ENCODE peak calls at places on chromosomes 12 and 14, in four cellular contexts. One of them, this sample, is unnamed.

GRCh38 chr12:27682534-27682933 is 13.7 kb upstream of the REP15 start:
- DNase-seq in heart left ventricle: no peak
- DNase-seq in ovary: no peak
- DNase-seq in right lobe of liver: no peak
- DNase-seq in this sample: no peak

GRCh38 chr12:90826031-90826430 is 128.9 kb downstream of the CCER1 start:
- DNase-seq in heart left ventricle: no peak
- DNase-seq in ovary: no peak
- DNase-seq in right lobe of liver: no peak
- DNase-seq in this sample: no peak

GRCh38 chr12:93979189-93979588 is 169.2 kb upstream of the PLXNC1 start:
- DNase-seq in heart left ventricle: no peak
- DNase-seq in ovary: no peak
- DNase-seq in right lobe of liver: no peak
- DNase-seq in this sample: no peak

GRCh38 chr14:100396266-100396795 is 73.2 kb downstream of the SLC25A47 start:
- DNase-seq in heart left ventricle: no peak
- DNase-seq in ovary: no peak
- DNase-seq in right lobe of liver: no peak
- DNase-seq in this sample: no peak

GRCh38 chr12:50581226-50582184 is 76.7 kb downstream of the DIP2B start:
- DNase-seq in heart left ventricle: no peak
- DNase-seq in ovary: no peak
- DNase-seq in right lobe of liver: no peak
- DNase-seq in this sample: no peak

GRCh38 chr12:65999564-66000280 is 130.8 kb downstream of the LLPH start:
- DNase-seq in heart left ventricle: no peak
- DNase-seq in ovary: no peak
- DNase-seq in right lobe of liver: no peak
- DNase-seq in this sample: no peak

GRCh38 chr14:67622675-67623074 is 3.0 kb downstream of the ARG2 start:
- DNase-seq in heart left ventricle: no peak
- DNase-seq in ovary: no peak
- DNase-seq in right lobe of liver: no peak
- DNase-seq in this sample: peak; percentile 42

GRCh38 chr12:116582610-116583009 is 23.4 kb downstream of the MAP1LC3B2 start:
- DNase-seq in heart left ventricle: peak; percentile 58
- DNase-seq in ovary: peak; percentile 71
- DNase-seq in right lobe of liver: no peak
- DNase-seq in this sample: no peak

GRCh38 chr12:2248087-2248900 is 195.5 kb downstream of the CACNA1C start:
- DNase-seq in heart left ventricle: no peak
- DNase-seq in ovary: no peak
- DNase-seq in right lobe of liver: no peak
- DNase-seq in this sample: no peak

GRCh38 chr14:37622231-37622923 is 26.9 kb downstream of the TTC6 start:
- DNase-seq in heart left ventricle: no peak
- DNase-seq in ovary: no peak
- DNase-seq in right lobe of liver: no peak
- DNase-seq in this sample: no peak

GRCh38 chr12:108457006-108457733 is 57.9 kb upstream of the FICD start:
- DNase-seq in heart left ventricle: no peak
- DNase-seq in ovary: no peak
- DNase-seq in right lobe of liver: no peak
- DNase-seq in this sample: peak; percentile 23

GRCh38 chr12:45671254-45671653 is 58.3 kb upstream of the ARID2 start:
- DNase-seq in heart left ventricle: peak; percentile 26
- DNase-seq in ovary: no peak
- DNase-seq in right lobe of liver: no peak
- DNase-seq in this sample: no peak

GRCh38 chr12:132806857-132807256 is 21.8 kb downstream of the GOLGA3 start:
- DNase-seq in heart left ventricle: no peak
- DNase-seq in ovary: no peak
- DNase-seq in right lobe of liver: no peak
- DNase-seq in this sample: no peak

GRCh38 chr12:50618864-50619609 is 114.3 kb downstream of the DIP2B start:
- DNase-seq in heart left ventricle: no peak
- DNase-seq in ovary: no peak
- DNase-seq in right lobe of liver: no peak
- DNase-seq in this sample: no peak

GRCh38 chr12:4383304-4383865 is 3.9 kb upstream of the FGF23 start:
- DNase-seq in heart left ventricle: no peak
- DNase-seq in ovary: no peak
- DNase-seq in right lobe of liver: no peak
- DNase-seq in this sample: no peak

GRCh38 chr12:81520064-81520945 is 238.8 kb downstream of the PPFIA2 start:
- DNase-seq in heart left ventricle: no peak
- DNase-seq in ovary: no peak
- DNase-seq in right lobe of liver: no peak
- DNase-seq in this sample: no peak

GRCh38 chr14:99595034-99595433 is 9.0 kb downstream of the CCDC85C start:
- DNase-seq in heart left ventricle: no peak
- DNase-seq in ovary: no peak
- DNase-seq in right lobe of liver: no peak
- DNase-seq in this sample: no peak

GRCh38 chr14:23408307-23408630 is 196 bp upstream of the MYH6 start:
- DNase-seq in heart left ventricle: no peak
- DNase-seq in ovary: no peak
- DNase-seq in right lobe of liver: no peak
- DNase-seq in this sample: no peak

GRCh38 chr14:97441740-97442362 is 644.7 kb downstream of the VRK1 start:
- DNase-seq in heart left ventricle: no peak
- DNase-seq in ovary: no peak
- DNase-seq in right lobe of liver: no peak
- DNase-seq in this sample: no peak

GRCh38 chr14:26589998-26590397 is 7.8 kb downstream of the NOVA1 start:
- DNase-seq in heart left ventricle: no peak
- DNase-seq in ovary: no peak
- DNase-seq in right lobe of liver: no peak
- DNase-seq in this sample: no peak

GRCh38 chr12:94140556-94140955 is 7.8 kb upstream of the PLXNC1 start:
- DNase-seq in heart left ventricle: no peak
- DNase-seq in ovary: no peak
- DNase-seq in right lobe of liver: peak; percentile 54
- DNase-seq in this sample: no peak

GRCh38 chr12:21938879-21939278 is 2.3 kb downstream of the ABCC9 start:
- DNase-seq in heart left ventricle: no peak
- DNase-seq in ovary: no peak
- DNase-seq in right lobe of liver: no peak
- DNase-seq in this sample: no peak

GRCh38 chr14:50533806-50534205 is 1.4 kb upstream of the MAP4K5 start:
- DNase-seq in heart left ventricle: no peak
- DNase-seq in ovary: no peak
- DNase-seq in right lobe of liver: no peak
- DNase-seq in this sample: no peak

GRCh38 chr12:32501835-32502333 is 102.5 kb downstream of the FGD4 start:
- DNase-seq in heart left ventricle: peak; percentile 22
- DNase-seq in ovary: no peak
- DNase-seq in right lobe of liver: no peak
- DNase-seq in this sample: no peak

GRCh38 chr14:55116246-55117030 is 12.6 kb upstream of the LGALS3 start:
- DNase-seq in heart left ventricle: no peak
- DNase-seq in ovary: no peak
- DNase-seq in right lobe of liver: no peak
- DNase-seq in this sample: no peak
- TF ChIP-seq POLR2A in heart left ventricle: no peak
- TF ChIP-seq POLR2A in ovary: no peak
- TF ChIP-seq POLR2A in right lobe of liver: no peak
- TF ChIP-seq POLR2A in this sample: no peak

GRCh38 chr12:110091136-110091711 is 32.9 kb upstream of the IFT81 start:
- DNase-seq in heart left ventricle: no peak
- DNase-seq in ovary: no peak
- DNase-seq in right lobe of liver: peak; percentile 73
- DNase-seq in this sample: no peak
- TF ChIP-seq POLR2A in heart left ventricle: no peak
- TF ChIP-seq POLR2A in ovary: no peak
- TF ChIP-seq POLR2A in right lobe of liver: no peak
- TF ChIP-seq POLR2A in this sample: no peak

GRCh38 chr12:128801879-128802391 is 21.8 kb downstream of the SLC15A4 start:
- DNase-seq in heart left ventricle: no peak
- DNase-seq in ovary: no peak
- DNase-seq in right lobe of liver: no peak
- DNase-seq in this sample: no peak
- TF ChIP-seq POLR2A in heart left ventricle: no peak
- TF ChIP-seq POLR2A in ovary: no peak
- TF ChIP-seq POLR2A in right lobe of liver: no peak
- TF ChIP-seq POLR2A in this sample: no peak

GRCh38 chr14:101758913-101759593 is 2.5 kb upstream of the PPP2R5C start:
- DNase-seq in heart left ventricle: no peak
- DNase-seq in ovary: no peak
- DNase-seq in right lobe of liver: no peak
- DNase-seq in this sample: peak; percentile 16

GRCh38 chr14:101761881-101762529 is 496 bp downstream of the PPP2R5C start:
- DNase-seq in heart left ventricle: peak; percentile 48
- DNase-seq in ovary: peak; percentile 69
- DNase-seq in right lobe of liver: peak; percentile 64
- DNase-seq in this sample: no peak

GRCh38 chr14:101760138-101761011 is 1.1 kb upstream of the PPP2R5C start:
- DNase-seq in heart left ventricle: peak; percentile 99
- DNase-seq in ovary: peak; percentile 99
- DNase-seq in right lobe of liver: peak; percentile 100
- DNase-seq in this sample: peak; percentile 100

GRCh38 chr14:101762530-101763101 is 1.1 kb downstream of the PPP2R5C start:
- DNase-seq in heart left ventricle: no peak
- DNase-seq in ovary: no peak
- DNase-seq in right lobe of liver: no peak
- DNase-seq in this sample: no peak

GRCh38 chr14:101761032-101761880 is at the start of gene PPP2R5C:
- DNase-seq in heart left ventricle: peak; percentile 94
- DNase-seq in ovary: peak; percentile 94
- DNase-seq in right lobe of liver: peak; percentile 96
- DNase-seq in this sample: peak; percentile 98
- TF ChIP-seq POLR2A in heart left ventricle: peak; percentile 71
- TF ChIP-seq POLR2A in ovary: peak; percentile 34
- TF ChIP-seq POLR2A in right lobe of liver: peak; percentile 82
- TF ChIP-seq POLR2A in this sample: no peak

GRCh38 chr12:9883175-9883574 is 1.9 kb downstream of the KLRF2 start:
- DNase-seq in heart left ventricle: no peak
- DNase-seq in ovary: no peak
- DNase-seq in right lobe of liver: no peak
- DNase-seq in this sample: no peak

DNA sequence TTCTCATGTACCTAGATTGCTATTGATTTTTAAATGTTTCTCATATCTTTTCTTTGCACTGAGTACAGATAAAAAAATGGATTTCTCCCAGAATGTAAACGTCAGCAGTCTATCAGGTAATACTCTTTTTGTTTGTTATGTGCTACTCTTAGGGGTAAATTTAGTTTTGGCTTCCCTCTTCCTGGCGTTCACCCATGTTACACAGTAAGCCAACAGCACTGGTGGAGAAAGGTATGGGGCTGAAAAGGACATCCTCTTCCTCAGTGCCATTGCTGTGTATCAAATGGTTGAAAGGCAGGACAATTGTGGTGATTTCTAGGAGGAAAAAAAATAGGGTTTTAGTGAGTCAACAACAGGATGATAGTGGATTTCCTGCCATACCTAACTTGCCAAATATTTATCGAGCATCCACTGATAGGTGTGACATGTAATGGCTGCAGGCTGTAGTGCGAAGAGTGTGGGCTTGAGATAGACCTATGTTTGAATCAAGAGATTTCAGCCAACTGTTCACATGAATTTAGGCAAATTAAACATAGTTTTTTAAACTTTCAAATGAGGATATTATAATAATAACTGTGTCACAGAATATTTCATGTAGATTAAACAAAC is 7.5 kb downstream of the KLRF2 start:
- DNase-seq in heart left ventricle: no peak
- DNase-seq in ovary: no peak
- DNase-seq in right lobe of liver: no peak
- DNase-seq in this sample: no peak
- TF ChIP-seq POLR2A in heart left ventricle: no peak
- TF ChIP-seq POLR2A in ovary: no peak
- TF ChIP-seq POLR2A in right lobe of liver: no peak
- TF ChIP-seq POLR2A in this sample: no peak

DNA sequence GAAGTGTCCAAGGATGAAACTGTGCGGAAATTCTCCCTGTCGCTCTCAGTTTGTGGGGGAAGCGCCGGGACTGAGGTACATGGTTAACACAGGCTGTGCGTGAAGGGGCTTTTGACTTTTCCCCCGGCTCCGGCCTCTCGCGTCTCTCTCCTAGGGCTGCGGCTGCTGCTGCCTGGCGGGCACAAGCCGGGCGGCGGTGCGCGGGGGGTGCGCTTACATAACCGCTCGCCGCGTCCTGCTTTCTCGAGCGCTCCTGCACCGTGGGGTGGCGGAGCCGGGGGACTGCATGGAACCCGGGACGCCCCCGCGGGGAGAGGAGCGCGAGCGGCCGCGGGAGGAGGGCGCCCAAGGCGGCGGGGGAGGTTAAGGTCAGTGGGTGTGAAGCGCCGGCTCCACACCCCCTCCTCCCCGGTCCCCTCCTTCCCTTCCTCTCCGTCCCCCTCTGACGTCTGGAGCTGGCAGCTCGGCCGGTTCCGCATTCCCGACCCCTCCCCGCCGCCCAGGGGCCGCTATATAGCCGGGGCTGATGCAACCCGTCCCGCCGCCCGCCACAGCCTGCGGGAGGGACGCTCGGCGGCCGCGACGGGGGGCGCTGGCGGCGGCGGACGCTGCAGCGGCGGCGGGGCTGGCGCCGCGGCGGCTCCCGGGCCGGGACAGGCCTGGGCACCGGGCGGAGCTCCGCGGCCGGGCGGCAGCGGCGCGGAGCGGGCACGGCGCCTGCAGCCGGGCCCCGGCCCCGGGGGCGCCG is at the start of gene JDP2:
- DNase-seq in heart left ventricle: peak; percentile 97
- DNase-seq in ovary: peak; percentile 96
- DNase-seq in right lobe of liver: peak; percentile 94
- DNase-seq in this sample: peak; percentile 98
- TF ChIP-seq POLR2A in heart left ventricle: peak; percentile 83
- TF ChIP-seq POLR2A in ovary: peak; percentile 63
- TF ChIP-seq POLR2A in right lobe of liver: peak; percentile 91
- TF ChIP-seq POLR2A in this sample: no peak

GRCh38 chr14:93962701-93963601 is 13.4 kb downstream of the ASB2 start:
- DNase-seq in heart left ventricle: no peak
- DNase-seq in ovary: no peak
- DNase-seq in right lobe of liver: no peak
- DNase-seq in this sample: no peak

GRCh38 chr14:93960774-93961438 is 15.5 kb downstream of the ASB2 start:
- DNase-seq in heart left ventricle: no peak
- DNase-seq in ovary: no peak
- DNase-seq in right lobe of liver: no peak
- DNase-seq in this sample: no peak

GRCh38 chr14:93963692-93964091 is 12.7 kb downstream of the ASB2 start:
- DNase-seq in heart left ventricle: no peak
- DNase-seq in ovary: no peak
- DNase-seq in right lobe of liver: no peak
- DNase-seq in this sample: no peak

GRCh38 chr14:93960108-93960475 is 16.3 kb downstream of the ASB2 start:
- DNase-seq in heart left ventricle: no peak
- DNase-seq in ovary: no peak
- DNase-seq in right lobe of liver: no peak
- DNase-seq in this sample: no peak

DNA sequence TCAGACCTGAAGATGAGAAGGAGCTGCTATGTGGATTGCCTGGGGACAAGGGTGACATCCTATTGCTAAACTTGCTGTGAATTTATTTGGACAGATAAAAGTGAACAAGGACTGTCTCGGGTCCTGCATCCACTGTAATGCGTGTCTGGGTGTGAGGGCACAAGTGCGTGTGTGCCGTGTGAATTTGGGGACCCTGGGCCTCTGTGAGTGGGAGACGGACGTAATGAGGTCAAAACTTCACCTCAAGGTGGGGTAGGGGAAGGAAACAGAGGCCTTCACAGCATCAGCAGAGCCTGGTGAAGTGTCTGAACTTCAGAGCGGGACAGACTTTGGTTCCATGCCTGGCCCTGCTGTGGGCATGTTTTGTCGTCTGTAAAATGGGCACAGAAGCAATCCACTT is 14.8 kb downstream of the ASB2 start:
- DNase-seq in heart left ventricle: no peak
- DNase-seq in ovary: no peak
- DNase-seq in right lobe of liver: no peak
- DNase-seq in this sample: no peak
- TF ChIP-seq POLR2A in heart left ventricle: no peak
- TF ChIP-seq POLR2A in ovary: no peak
- TF ChIP-seq POLR2A in right lobe of liver: no peak
- TF ChIP-seq POLR2A in this sample: no peak